ENCODE peak calls at places on chromosomes 13 and 19, in four cellular contexts. M is HCT116, P is heart left ventricle, V is transverse colon. R is an unnamed sample.

GRCh38 chr13:24131749-24132148 is 28.8 kb upstream of the SPATA13 start:
- DNase-seq in V (no peak), P (no peak), M (no peak), R (no peak)

GRCh38 chr19:28827382-28827781 is 385.6 kb downstream of the UQCRFS1 start:
- DNase-seq in P (no peak), V (no peak), M (no peak), R (no peak)

GRCh38 chr13:45327253-45327954 is 13.6 kb downstream of the TPT1 start:
- DNase-seq in M (no peak), V (no peak), P (no peak), R (no peak)

GRCh38 chr13:38850868-38851626 is 139.6 kb downstream of the STOML3 start:
- DNase-seq in M (no peak), P (no peak), V (no peak), R (no peak)

GRCh38 chr13:104920091-104920490 is 1615.4 kb downstream of the EFNB2 start:
- DNase-seq in M (no peak), V (no peak), P (no peak), R (no peak)

GRCh38 chr13:27359203-27359821 is 65.1 kb upstream of the GTF3A start:
- DNase-seq in M (peak), P (no peak), V (peak), R (no peak)

GRCh38 chr19:9768175-9769112 is at the start of gene ZNF846:
- DNase-seq in M (no peak), P (peak), V (peak), R (peak)

GRCh38 chr13:33524086-33524485 is 238.5 kb upstream of the STARD13 start:
- DNase-seq in P (no peak), M (no peak), V (no peak), R (no peak)

GRCh38 chr19:14116918-14117578 is 514 bp downstream of the PRKACA start:
- DNase-seq in V (no peak), P (peak), M (no peak), R (peak)

GRCh38 chr13:38951525-38952313 is 38.9 kb downstream of the STOML3 start:
- DNase-seq in P (no peak), M (no peak), V (peak), R (no peak)

GRCh38 chr19:36222503-36222902 is 7.6 kb downstream of the ZNF146 start:
- DNase-seq in V (no peak), P (no peak), M (no peak), R (no peak)

GRCh38 chr19:56119585-56119978 is 1.5 kb downstream of the ZNF787 start:
- DNase-seq in P (no peak), V (peak), M (no peak), R (no peak)

GRCh38 chr19:57293719-57294118 is 13.4 kb downstream of the ZNF460 start:
- DNase-seq in M (no peak), P (no peak), V (no peak), R (no peak)

DNA sequence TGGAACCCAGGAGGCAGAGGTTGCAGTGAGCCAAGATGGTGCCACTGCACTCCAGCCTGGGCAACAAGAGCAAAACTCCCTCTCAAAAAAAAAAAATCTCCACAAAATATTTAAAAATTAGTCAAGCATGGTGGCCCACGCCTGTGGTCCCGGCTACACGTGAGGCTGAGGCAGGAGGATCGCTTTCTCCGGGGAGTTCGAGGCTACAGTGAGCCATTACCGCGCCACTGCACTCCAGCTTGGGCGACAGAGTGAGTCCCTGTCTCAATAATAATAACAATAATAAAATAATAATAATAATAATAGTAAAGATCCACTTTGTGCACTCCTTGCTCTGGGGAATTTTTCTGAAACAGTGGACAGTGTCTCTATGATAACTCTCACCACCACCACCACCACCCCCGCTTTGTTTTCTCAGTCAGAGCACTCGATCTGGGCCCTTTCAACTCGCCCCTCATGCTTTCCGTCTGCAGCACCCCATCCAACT is 8.7 kb downstream of the NAPSA start:
- DNase-seq in M (no peak), P (no peak), V (no peak), R (no peak)
- H3K4me3 ChIP-seq in M (no peak), P (peak), V (no peak), R (no peak)

GRCh38 chr19:48627211-48627864 is 8.0 kb downstream of the SPHK2 start:
- DNase-seq in V (peak), M (no peak), P (no peak), R (no peak)
- TF ChIP-seq POLR2A in V (peak), M (no peak), P (no peak), R (no peak)

GRCh38 chr19:999379-999719 is 870 bp upstream of the GRIN3B start:
- DNase-seq in V (no peak), P (no peak), M (no peak), R (no peak)

GRCh38 chr19:1001538-1002166 is 1.4 kb downstream of the GRIN3B start:
- DNase-seq in M (no peak), V (peak), P (peak), R (no peak)

GRCh38 chr19:1000095-1000494 is at the start of gene GRIN3B:
- DNase-seq in V (peak), M (peak), P (peak), R (no peak)

GRCh38 chr19:1002600-1002999 is 2.4 kb downstream of the GRIN3B start:
- DNase-seq in V (no peak), M (no peak), P (no peak), R (no peak)

DNA sequence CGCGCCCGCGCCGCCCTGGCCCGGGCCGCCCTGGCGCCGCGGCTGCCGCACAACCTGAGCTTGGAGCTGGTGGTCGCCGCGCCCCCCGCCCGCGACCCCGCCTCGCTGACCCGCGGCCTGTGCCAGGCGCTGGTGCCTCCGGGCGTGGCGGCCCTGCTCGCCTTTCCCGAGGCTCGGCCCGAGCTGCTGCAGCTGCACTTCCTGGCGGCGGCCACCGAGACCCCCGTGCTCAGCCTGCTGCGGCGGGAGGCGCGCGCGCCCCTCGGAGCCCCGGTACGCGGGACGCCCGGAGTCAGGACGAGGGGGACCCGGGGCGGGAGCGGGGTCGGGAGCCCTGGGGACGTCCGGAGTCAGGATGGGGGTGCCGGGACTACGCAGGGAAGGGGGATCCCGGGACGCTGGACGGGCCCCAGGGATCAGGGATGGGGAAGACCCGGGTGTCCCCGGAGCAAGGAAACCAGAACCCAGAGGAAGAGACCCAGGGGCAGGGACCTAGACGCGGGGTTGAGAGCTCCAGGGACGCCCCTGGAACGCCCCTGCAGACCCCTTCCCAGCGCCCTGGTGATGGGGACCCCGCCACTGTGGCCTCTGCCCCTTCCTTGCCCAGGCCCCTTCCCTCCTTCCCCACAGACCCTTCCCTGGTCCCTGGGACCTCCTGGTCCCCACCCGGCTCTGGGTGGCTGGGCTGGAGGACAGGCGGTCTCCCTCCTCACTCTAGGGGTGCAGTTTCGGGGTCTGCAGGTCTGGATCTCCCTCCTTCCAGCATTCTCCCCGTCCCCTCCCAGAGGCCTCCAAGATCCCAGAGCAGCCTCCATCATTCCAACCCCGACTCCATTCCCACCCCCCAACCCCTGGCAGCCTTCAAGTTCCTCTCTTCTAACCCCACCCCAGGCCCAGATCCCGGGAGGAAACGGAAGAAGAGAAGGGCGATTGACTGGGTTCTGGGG is 645 bp downstream of the GRIN3B start:
- DNase-seq in M (no peak), P (no peak), V (no peak), R (no peak)
- H3K4me3 ChIP-seq in M (no peak), P (peak), V (no peak), R (no peak)

DNA sequence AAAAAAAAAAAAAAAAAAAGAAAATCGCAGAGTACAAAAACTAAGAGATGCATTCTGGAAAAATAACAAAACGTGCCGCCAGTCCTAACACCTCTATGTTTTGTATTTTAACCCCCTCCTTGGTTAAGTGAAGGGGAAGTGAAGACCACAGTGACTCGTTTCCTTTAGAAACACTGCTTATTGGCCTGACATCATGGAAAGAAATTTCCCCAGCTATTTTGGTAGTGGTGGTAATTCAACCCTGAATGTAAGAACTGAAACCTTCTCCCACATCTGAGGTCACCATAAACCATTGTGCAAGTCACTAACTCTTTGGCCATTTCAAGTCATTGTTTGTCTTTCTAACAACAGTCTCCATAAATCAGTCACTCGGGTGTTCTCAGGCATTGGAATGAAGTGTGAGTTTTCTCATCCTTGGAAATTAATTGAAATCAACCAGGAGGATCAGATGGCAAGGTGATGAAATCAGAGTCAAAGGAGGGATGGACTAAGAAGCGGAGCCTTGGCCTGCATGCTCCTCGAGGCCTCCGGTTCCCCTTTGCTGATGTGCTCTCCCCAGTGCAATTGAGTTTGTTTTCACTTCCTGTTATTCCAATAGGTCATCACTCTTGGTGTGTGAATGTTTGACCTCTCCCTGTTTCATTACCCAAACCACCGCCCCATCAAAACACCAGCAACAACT is 443.9 kb downstream of the FGF9 start:
- DNase-seq in P (no peak), V (no peak), M (no peak), R (no peak)
- TF ChIP-seq POLR2A in P (no peak), V (no peak), M (no peak), R (no peak)

GRCh38 chr13:22837980-22838615 is 342.7 kb upstream of the SGCG start:
- DNase-seq in M (no peak), V (no peak), P (no peak), R (no peak)
- H3K4me3 ChIP-seq in M (no peak), V (no peak), P (peak), R (peak)

GRCh38 chr13:51552027-51552426 is 32.2 kb upstream of the WDFY2 start:
- DNase-seq in P (no peak), V (no peak), M (no peak), R (no peak)
- TF ChIP-seq POLR2A in P (no peak), V (no peak), M (no peak), R (no peak)

DNA sequence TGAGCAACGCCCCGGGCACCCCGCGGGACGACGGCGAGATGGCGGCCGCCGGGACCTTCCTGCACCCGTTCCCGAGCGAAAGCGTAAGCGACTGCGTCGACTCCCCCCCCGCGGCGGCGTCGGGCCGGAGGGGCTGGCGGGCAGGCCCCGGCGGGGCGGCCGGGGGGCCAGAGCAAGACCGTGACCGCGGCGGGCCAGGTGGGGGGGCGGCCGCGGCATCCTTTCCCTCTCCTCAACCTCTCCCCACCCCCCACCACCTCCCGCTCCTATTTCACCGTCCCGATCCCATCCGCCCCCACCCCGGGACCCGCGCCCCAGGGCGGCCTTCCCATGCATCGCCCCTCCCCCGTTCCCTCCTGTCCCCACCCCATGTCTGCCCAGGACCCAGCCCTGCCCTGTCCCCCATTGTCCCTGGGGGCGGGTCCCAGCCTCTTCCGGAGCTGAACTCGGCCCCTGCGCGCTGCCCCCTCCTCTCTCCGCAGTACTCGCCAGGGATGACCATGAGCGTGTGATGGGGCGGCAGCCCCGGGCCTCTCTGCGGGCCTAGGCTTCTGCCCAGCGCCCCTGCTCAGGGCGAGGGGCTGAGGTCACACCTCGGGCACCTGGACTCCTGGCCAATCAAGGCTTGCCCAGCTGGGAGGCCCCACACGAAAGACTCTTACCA is 4.1 kb downstream of the ISYNA1 start:
- DNase-seq in P (no peak), M (no peak), V (no peak), R (no peak)
- H3K4me3 ChIP-seq in P (peak), M (no peak), V (peak), R (peak)